ENCODE peak calls at places on chromosomes 13 and 19, in eight cellular contexts. One of them, this sample, is unnamed.

GRCh38 chr13:110348309-110348625 is 41.2 kb downstream of the COL4A2 start:
- DNase-seq in tibial artery: no peak
- DNase-seq in astrocyte of the cerebellum: no peak
- DNase-seq in activated B cell treated with CpG ODN at 0.5 μM for 24 hours: no peak
- DNase-seq in BJ: no peak
- DNase-seq in H9: no peak
- DNase-seq in progenitor cell of endocrine pancreas: no peak
- DNase-seq in right lobe of liver: no peak
- DNase-seq in this sample: no peak

GRCh38 chr13:19957320-19958118 is 1.0 kb upstream of the ZMYM2 start:
- DNase-seq in tibial artery: peak
- DNase-seq in astrocyte of the cerebellum: peak
- DNase-seq in activated B cell treated with CpG ODN at 0.5 μM for 24 hours: peak
- DNase-seq in BJ: no peak
- DNase-seq in H9: peak
- DNase-seq in progenitor cell of endocrine pancreas: peak
- DNase-seq in right lobe of liver: peak
- DNase-seq in this sample: peak

GRCh38 chr13:90443268-90443667 is 904.2 kb upstream of the MIR17HG start:
- DNase-seq in tibial artery: no peak
- DNase-seq in astrocyte of the cerebellum: no peak
- DNase-seq in activated B cell treated with CpG ODN at 0.5 μM for 24 hours: no peak
- DNase-seq in BJ: no peak
- DNase-seq in H9: no peak
- DNase-seq in progenitor cell of endocrine pancreas: no peak
- DNase-seq in right lobe of liver: no peak
- DNase-seq in this sample: no peak

GRCh38 chr19:35559281-35559659 is 4.2 kb downstream of the ATP4A start:
- DNase-seq in tibial artery: no peak
- DNase-seq in astrocyte of the cerebellum: no peak
- DNase-seq in activated B cell treated with CpG ODN at 0.5 μM for 24 hours: peak
- DNase-seq in BJ: no peak
- DNase-seq in H9: no peak
- DNase-seq in progenitor cell of endocrine pancreas: no peak
- DNase-seq in right lobe of liver: no peak
- DNase-seq in this sample: no peak

GRCh38 chr13:24348385-24348784 is 39.0 kb downstream of the C1QTNF9 start:
- DNase-seq in tibial artery: no peak
- DNase-seq in astrocyte of the cerebellum: no peak
- DNase-seq in activated B cell treated with CpG ODN at 0.5 μM for 24 hours: no peak
- DNase-seq in BJ: no peak
- DNase-seq in H9: no peak
- DNase-seq in progenitor cell of endocrine pancreas: no peak
- DNase-seq in right lobe of liver: no peak
- DNase-seq in this sample: no peak

GRCh38 chr13:22700488-22700887 is 480.3 kb upstream of the SGCG start:
- DNase-seq in tibial artery: no peak
- DNase-seq in astrocyte of the cerebellum: no peak
- DNase-seq in activated B cell treated with CpG ODN at 0.5 μM for 24 hours: no peak
- DNase-seq in BJ: no peak
- DNase-seq in H9: no peak
- DNase-seq in progenitor cell of endocrine pancreas: no peak
- DNase-seq in right lobe of liver: no peak
- DNase-seq in this sample: no peak

GRCh38 chr13:34749046-34749445 is 193.0 kb upstream of the NBEA start:
- DNase-seq in tibial artery: no peak
- DNase-seq in astrocyte of the cerebellum: no peak
- DNase-seq in activated B cell treated with CpG ODN at 0.5 μM for 24 hours: no peak
- DNase-seq in BJ: no peak
- DNase-seq in H9: no peak
- DNase-seq in progenitor cell of endocrine pancreas: no peak
- DNase-seq in right lobe of liver: no peak
- DNase-seq in this sample: no peak

GRCh38 chr13:72651196-72651595 is 76.2 kb downstream of the MZT1 start:
- DNase-seq in tibial artery: no peak
- DNase-seq in astrocyte of the cerebellum: no peak
- DNase-seq in activated B cell treated with CpG ODN at 0.5 μM for 24 hours: no peak
- DNase-seq in BJ: no peak
- DNase-seq in H9: no peak
- DNase-seq in progenitor cell of endocrine pancreas: no peak
- DNase-seq in right lobe of liver: no peak
- DNase-seq in this sample: no peak

GRCh38 chr19:12997967-12998940 is 3.0 kb downstream of the NFIX start:
- DNase-seq in tibial artery: no peak
- DNase-seq in astrocyte of the cerebellum: no peak
- DNase-seq in activated B cell treated with CpG ODN at 0.5 μM for 24 hours: no peak
- DNase-seq in BJ: no peak
- DNase-seq in H9: no peak
- DNase-seq in progenitor cell of endocrine pancreas: no peak
- DNase-seq in right lobe of liver: no peak
- DNase-seq in this sample: no peak

GRCh38 chr13:73833331-73834070 is 300.7 kb downstream of the KLF12 start:
- DNase-seq in tibial artery: no peak
- DNase-seq in astrocyte of the cerebellum: no peak
- DNase-seq in activated B cell treated with CpG ODN at 0.5 μM for 24 hours: no peak
- DNase-seq in BJ: no peak
- DNase-seq in H9: no peak
- DNase-seq in progenitor cell of endocrine pancreas: no peak
- DNase-seq in right lobe of liver: no peak
- DNase-seq in this sample: no peak

GRCh38 chr13:70960841-70961443 is 852.7 kb upstream of the KLHL1 start:
- DNase-seq in tibial artery: no peak
- DNase-seq in astrocyte of the cerebellum: peak
- DNase-seq in activated B cell treated with CpG ODN at 0.5 μM for 24 hours: no peak
- DNase-seq in BJ: no peak
- DNase-seq in H9: no peak
- DNase-seq in progenitor cell of endocrine pancreas: no peak
- DNase-seq in right lobe of liver: no peak
- DNase-seq in this sample: peak

GRCh38 chr19:2561895-2562294 is 86.0 kb downstream of the GADD45B start:
- DNase-seq in tibial artery: no peak
- DNase-seq in astrocyte of the cerebellum: no peak
- DNase-seq in activated B cell treated with CpG ODN at 0.5 μM for 24 hours: peak
- DNase-seq in BJ: no peak
- DNase-seq in H9: no peak
- DNase-seq in progenitor cell of endocrine pancreas: no peak
- DNase-seq in right lobe of liver: peak
- DNase-seq in this sample: no peak

GRCh38 chr13:97429681-97430081 is 4.3 kb upstream of the RAP2A start:
- DNase-seq in tibial artery: no peak
- DNase-seq in astrocyte of the cerebellum: no peak
- DNase-seq in activated B cell treated with CpG ODN at 0.5 μM for 24 hours: no peak
- DNase-seq in BJ: peak
- DNase-seq in H9: no peak
- DNase-seq in progenitor cell of endocrine pancreas: no peak
- DNase-seq in right lobe of liver: no peak
- DNase-seq in this sample: no peak

GRCh38 chr13:114194853-114195252 is 15.8 kb downstream of the CFAP97D2 start:
- DNase-seq in tibial artery: no peak
- DNase-seq in astrocyte of the cerebellum: no peak
- DNase-seq in activated B cell treated with CpG ODN at 0.5 μM for 24 hours: no peak
- DNase-seq in BJ: no peak
- DNase-seq in H9: no peak
- DNase-seq in progenitor cell of endocrine pancreas: no peak
- DNase-seq in right lobe of liver: no peak
- DNase-seq in this sample: no peak

GRCh38 chr19:6470173-6470572 is 6.1 kb downstream of the CRB3 start:
- DNase-seq in tibial artery: no peak
- DNase-seq in astrocyte of the cerebellum: no peak
- DNase-seq in activated B cell treated with CpG ODN at 0.5 μM for 24 hours: no peak
- DNase-seq in BJ: no peak
- DNase-seq in H9: peak
- DNase-seq in progenitor cell of endocrine pancreas: no peak
- DNase-seq in right lobe of liver: no peak
- DNase-seq in this sample: no peak

GRCh38 chr13:88000787-88001186 is 329.6 kb downstream of the SLITRK5 start:
- DNase-seq in tibial artery: no peak
- DNase-seq in astrocyte of the cerebellum: no peak
- DNase-seq in activated B cell treated with CpG ODN at 0.5 μM for 24 hours: no peak
- DNase-seq in BJ: no peak
- DNase-seq in H9: no peak
- DNase-seq in progenitor cell of endocrine pancreas: no peak
- DNase-seq in right lobe of liver: no peak
- DNase-seq in this sample: no peak

GRCh38 chr19:16825312-16826168 is 3.7 kb upstream of the SIN3B start:
- DNase-seq in tibial artery: no peak
- DNase-seq in astrocyte of the cerebellum: peak
- DNase-seq in activated B cell treated with CpG ODN at 0.5 μM for 24 hours: no peak
- DNase-seq in BJ: no peak
- DNase-seq in H9: peak
- DNase-seq in progenitor cell of endocrine pancreas: no peak
- DNase-seq in right lobe of liver: no peak
- DNase-seq in this sample: no peak

GRCh38 chr13:51044023-51044665 is 66.9 kb downstream of the C13orf42 start:
- DNase-seq in tibial artery: no peak
- DNase-seq in astrocyte of the cerebellum: no peak
- DNase-seq in activated B cell treated with CpG ODN at 0.5 μM for 24 hours: no peak
- DNase-seq in BJ: no peak
- DNase-seq in H9: no peak
- DNase-seq in progenitor cell of endocrine pancreas: no peak
- DNase-seq in right lobe of liver: no peak
- DNase-seq in this sample: no peak

GRCh38 chr13:75319244-75319643 is 162.7 kb downstream of the TBC1D4 start:
- DNase-seq in tibial artery: no peak
- DNase-seq in astrocyte of the cerebellum: no peak
- DNase-seq in activated B cell treated with CpG ODN at 0.5 μM for 24 hours: no peak
- DNase-seq in BJ: no peak
- DNase-seq in H9: no peak
- DNase-seq in progenitor cell of endocrine pancreas: no peak
- DNase-seq in right lobe of liver: no peak
- DNase-seq in this sample: no peak

GRCh38 chr19:6228523-6229215 is 51.1 kb downstream of the MLLT1 start:
- DNase-seq in tibial artery: no peak
- DNase-seq in astrocyte of the cerebellum: no peak
- DNase-seq in activated B cell treated with CpG ODN at 0.5 μM for 24 hours: no peak
- DNase-seq in BJ: no peak
- DNase-seq in H9: no peak
- DNase-seq in progenitor cell of endocrine pancreas: no peak
- DNase-seq in right lobe of liver: peak
- DNase-seq in this sample: no peak

GRCh38 chr13:67343777-67344176 is 113.6 kb upstream of the PCDH9 start:
- DNase-seq in tibial artery: no peak
- DNase-seq in astrocyte of the cerebellum: no peak
- DNase-seq in activated B cell treated with CpG ODN at 0.5 μM for 24 hours: no peak
- DNase-seq in BJ: no peak
- DNase-seq in H9: no peak
- DNase-seq in progenitor cell of endocrine pancreas: no peak
- DNase-seq in right lobe of liver: no peak
- DNase-seq in this sample: no peak

GRCh38 chr19:48329167-48329891 is 4.0 kb downstream of the EMP3 start:
- DNase-seq in tibial artery: no peak
- DNase-seq in astrocyte of the cerebellum: no peak
- DNase-seq in activated B cell treated with CpG ODN at 0.5 μM for 24 hours: no peak
- DNase-seq in BJ: no peak
- DNase-seq in H9: peak
- DNase-seq in progenitor cell of endocrine pancreas: no peak
- DNase-seq in right lobe of liver: no peak
- DNase-seq in this sample: no peak

GRCh38 chr19:18357442-18358264 is 17.3 kb downstream of the PGPEP1 start:
- DNase-seq in tibial artery: no peak
- DNase-seq in astrocyte of the cerebellum: no peak
- DNase-seq in activated B cell treated with CpG ODN at 0.5 μM for 24 hours: no peak
- DNase-seq in BJ: no peak
- DNase-seq in H9: no peak
- DNase-seq in progenitor cell of endocrine pancreas: no peak
- DNase-seq in right lobe of liver: peak
- DNase-seq in this sample: no peak

GRCh38 chr13:39048806-39049205 is 10.6 kb downstream of the NHLRC3 start:
- DNase-seq in tibial artery: no peak
- DNase-seq in astrocyte of the cerebellum: no peak
- DNase-seq in activated B cell treated with CpG ODN at 0.5 μM for 24 hours: no peak
- DNase-seq in BJ: no peak
- DNase-seq in H9: no peak
- DNase-seq in progenitor cell of endocrine pancreas: no peak
- DNase-seq in right lobe of liver: no peak
- DNase-seq in this sample: no peak

GRCh38 chr13:39054112-39054511 is 15.9 kb downstream of the NHLRC3 start:
- DNase-seq in tibial artery: no peak
- DNase-seq in astrocyte of the cerebellum: no peak
- DNase-seq in activated B cell treated with CpG ODN at 0.5 μM for 24 hours: no peak
- DNase-seq in BJ: no peak
- DNase-seq in H9: no peak
- DNase-seq in progenitor cell of endocrine pancreas: no peak
- DNase-seq in right lobe of liver: no peak
- DNase-seq in this sample: no peak

GRCh38 chr13:39052944-39053343 is 14.7 kb downstream of the NHLRC3 start:
- DNase-seq in tibial artery: no peak
- DNase-seq in astrocyte of the cerebellum: no peak
- DNase-seq in activated B cell treated with CpG ODN at 0.5 μM for 24 hours: no peak
- DNase-seq in BJ: no peak
- DNase-seq in H9: no peak
- DNase-seq in progenitor cell of endocrine pancreas: no peak
- DNase-seq in right lobe of liver: no peak
- DNase-seq in this sample: no peak

GRCh38 chr13:39049274-39049673 is 11.0 kb downstream of the NHLRC3 start:
- DNase-seq in tibial artery: no peak
- DNase-seq in astrocyte of the cerebellum: no peak
- DNase-seq in activated B cell treated with CpG ODN at 0.5 μM for 24 hours: no peak
- DNase-seq in BJ: no peak
- DNase-seq in H9: no peak
- DNase-seq in progenitor cell of endocrine pancreas: no peak
- DNase-seq in right lobe of liver: no peak
- DNase-seq in this sample: no peak

GRCh38 chr13:39051157-39051556 is 12.9 kb downstream of the NHLRC3 start:
- DNase-seq in tibial artery: no peak
- DNase-seq in astrocyte of the cerebellum: peak
- DNase-seq in activated B cell treated with CpG ODN at 0.5 μM for 24 hours: no peak
- DNase-seq in BJ: no peak
- DNase-seq in H9: no peak
- DNase-seq in progenitor cell of endocrine pancreas: no peak
- DNase-seq in right lobe of liver: no peak
- DNase-seq in this sample: no peak
- TF ChIP-seq CTCF in tibial artery: peak
- TF ChIP-seq CTCF in astrocyte of the cerebellum: peak
- TF ChIP-seq CTCF in activated B cell treated with CpG ODN at 0.5 μM for 24 hours: no peak
- TF ChIP-seq CTCF in BJ: peak
- TF ChIP-seq CTCF in H9: peak
- TF ChIP-seq CTCF in progenitor cell of endocrine pancreas: peak
- TF ChIP-seq CTCF in right lobe of liver: peak
- TF ChIP-seq CTCF in this sample: peak

GRCh38 chr19:46297700-46298476 is 1.0 kb downstream of the HIF3A start:
- DNase-seq in tibial artery: peak
- DNase-seq in astrocyte of the cerebellum: no peak
- DNase-seq in activated B cell treated with CpG ODN at 0.5 μM for 24 hours: no peak
- DNase-seq in BJ: no peak
- DNase-seq in H9: no peak
- DNase-seq in progenitor cell of endocrine pancreas: no peak
- DNase-seq in right lobe of liver: peak
- DNase-seq in this sample: no peak
- TF ChIP-seq CTCF in tibial artery: peak
- TF ChIP-seq CTCF in astrocyte of the cerebellum: no peak
- TF ChIP-seq CTCF in activated B cell treated with CpG ODN at 0.5 μM for 24 hours: no peak
- TF ChIP-seq CTCF in BJ: peak
- TF ChIP-seq CTCF in H9: peak
- TF ChIP-seq CTCF in progenitor cell of endocrine pancreas: no peak
- TF ChIP-seq CTCF in right lobe of liver: no peak
- TF ChIP-seq CTCF in this sample: no peak

GRCh38 chr13:94073006-94073744 is 406.3 kb downstream of the DCT start:
- DNase-seq in tibial artery: no peak
- DNase-seq in astrocyte of the cerebellum: peak
- DNase-seq in activated B cell treated with CpG ODN at 0.5 μM for 24 hours: no peak
- DNase-seq in BJ: peak
- DNase-seq in H9: no peak
- DNase-seq in progenitor cell of endocrine pancreas: no peak
- DNase-seq in right lobe of liver: no peak
- DNase-seq in this sample: no peak
- TF ChIP-seq CTCF in tibial artery: no peak
- TF ChIP-seq CTCF in astrocyte of the cerebellum: no peak
- TF ChIP-seq CTCF in activated B cell treated with CpG ODN at 0.5 μM for 24 hours: no peak
- TF ChIP-seq CTCF in BJ: no peak
- TF ChIP-seq CTCF in H9: no peak
- TF ChIP-seq CTCF in progenitor cell of endocrine pancreas: no peak
- TF ChIP-seq CTCF in right lobe of liver: no peak
- TF ChIP-seq CTCF in this sample: no peak

GRCh38 chr13:102089177-102089576 is 312.7 kb downstream of the FGF14 start:
- DNase-seq in tibial artery: no peak
- DNase-seq in astrocyte of the cerebellum: no peak
- DNase-seq in activated B cell treated with CpG ODN at 0.5 μM for 24 hours: no peak
- DNase-seq in BJ: no peak
- DNase-seq in H9: no peak
- DNase-seq in progenitor cell of endocrine pancreas: no peak
- DNase-seq in right lobe of liver: no peak
- DNase-seq in this sample: no peak
- TF ChIP-seq CTCF in tibial artery: no peak
- TF ChIP-seq CTCF in astrocyte of the cerebellum: peak
- TF ChIP-seq CTCF in activated B cell treated with CpG ODN at 0.5 μM for 24 hours: no peak
- TF ChIP-seq CTCF in BJ: peak
- TF ChIP-seq CTCF in H9: no peak
- TF ChIP-seq CTCF in progenitor cell of endocrine pancreas: peak
- TF ChIP-seq CTCF in right lobe of liver: peak
- TF ChIP-seq CTCF in this sample: peak